ENCODE peak calls at places on chromosomes 7 and 10, in ten cellular contexts. P is A549, Q is HCT116, E is lower leg skin, L is stomach, R is sigmoid colon, W is H54, C is adrenal gland, X is heart left ventricle, T is ovary. U is an unnamed sample.

GRCh38 chr10:59891919-59892318 is 14.4 kb downstream of the CCDC6 start:
- DNase-seq in P (no peak), Q (no peak), E (no peak), L (no peak), R (no peak), W (no peak), C (no peak), X (no peak), T (no peak), U (peak; percentile 39)

GRCh38 chr7:1842321-1843221 is 172.5 kb downstream of the ELFN1 start:
- DNase-seq in P (no peak), Q (no peak), E (no peak), L (no peak), R (peak; percentile 54), W (no peak), C (peak; percentile 8), X (no peak), T (peak; percentile 5), U (no peak)

GRCh38 chr7:47291461-47292051 is 290.4 kb downstream of the TNS3 start:
- DNase-seq in P (peak; percentile 43), Q (peak; percentile 35), E (peak; percentile 62), L (no peak), R (no peak), W (peak; percentile 96), C (peak; percentile 78), X (no peak), T (no peak), U (no peak)

GRCh38 chr7:93957767-93958166 is 36.2 kb downstream of the GNG11 start:
- DNase-seq in P (no peak), Q (no peak), E (no peak), L (no peak), R (no peak), W (no peak), C (no peak), X (no peak), T (no peak), U (no peak)

GRCh38 chr7:140222797-140223196 is 46.0 kb upstream of the KDM7A start:
- DNase-seq in P (no peak), Q (no peak), E (no peak), L (no peak), R (no peak), W (no peak), C (no peak), X (no peak), T (no peak), U (no peak)

GRCh38 chr10:96850825-96851224 is 18.7 kb downstream of the LCOR start:
- DNase-seq in P (no peak), Q (no peak), E (peak; percentile 36), L (no peak), R (no peak), W (no peak), C (no peak), X (no peak), T (no peak), U (no peak)

GRCh38 chr7:31488562-31489203 is 25.2 kb upstream of the ITPRID1 start:
- DNase-seq in P (peak; percentile 69), Q (peak; percentile 41), E (no peak), L (peak; percentile 55), R (no peak), W (peak; percentile 80), C (peak; percentile 30), X (no peak), T (no peak), U (peak; percentile 80)

GRCh38 chr7:45101748-45102147 is 9.7 kb downstream of the TBRG4 start:
- DNase-seq in P (no peak), Q (no peak), E (no peak), L (no peak), R (peak; percentile 54), W (no peak), C (no peak), X (no peak), T (no peak), U (no peak)

GRCh38 chr7:130844811-130845580 is 111.0 kb upstream of the KLF14 start:
- DNase-seq in P (peak; percentile 59), Q (peak; percentile 87), E (no peak), L (no peak), R (no peak), W (peak; percentile 45), C (peak; percentile 36), X (no peak), T (no peak), U (no peak)

DNA sequence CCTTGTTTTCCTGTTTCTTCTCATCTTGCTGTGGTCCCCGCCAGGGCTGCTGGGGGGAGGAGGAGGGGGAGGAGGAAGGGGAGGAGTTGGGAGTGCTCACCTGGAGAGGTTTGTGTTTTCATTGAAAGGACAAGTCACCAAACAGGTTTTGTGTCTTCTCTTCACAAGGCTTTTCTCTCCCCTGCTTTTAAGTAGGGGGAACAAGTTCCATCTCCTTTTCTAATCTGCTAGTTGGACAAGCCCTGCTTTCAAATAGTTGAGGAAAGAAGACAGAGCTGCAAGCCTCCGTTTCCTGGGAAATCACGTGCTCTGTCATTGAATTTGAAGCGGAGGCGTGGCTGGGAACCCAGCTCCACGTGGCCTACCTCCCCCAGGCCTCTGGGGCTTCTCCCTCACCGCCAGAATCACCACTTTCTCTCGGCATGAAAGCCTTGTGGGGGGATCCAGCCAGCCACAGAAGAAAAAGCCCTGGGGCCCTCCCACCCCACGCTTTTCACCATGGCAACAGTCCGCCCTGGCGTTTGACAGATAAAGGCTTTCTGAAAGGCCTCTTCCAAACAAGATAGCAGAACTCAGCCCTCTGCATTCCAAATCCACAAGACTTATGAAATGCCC is 51.5 kb downstream of the PROSER2 start:
- DNase-seq in P (no peak), Q (peak; percentile 53), E (peak; percentile 43), L (peak; percentile 47), R (peak; percentile 52), W (no peak), C (peak; percentile 34), X (peak; percentile 27), T (peak; percentile 67), U (peak; percentile 76)
- TF ChIP-seq POLR2A in P (no peak), Q (no peak), E (no peak), L (no peak), R (no peak), W (no peak), C (no peak), X (no peak), T (no peak), U (no peak)

GRCh38 chr10:121577568-121577967 is 20.7 kb downstream of the FGFR2 start:
- DNase-seq in P (no peak), Q (no peak), E (no peak), L (no peak), R (no peak), W (no peak), C (no peak), X (no peak), T (no peak), U (no peak)

GRCh38 chr10:121574519-121575170 is 23.6 kb downstream of the FGFR2 start:
- DNase-seq in P (no peak), Q (no peak), E (no peak), L (no peak), R (no peak), W (no peak), C (no peak), X (no peak), T (no peak), U (no peak)

GRCh38 chr10:121578298-121578697 is 19.9 kb downstream of the FGFR2 start:
- DNase-seq in P (no peak), Q (no peak), E (no peak), L (no peak), R (no peak), W (no peak), C (no peak), X (no peak), T (no peak), U (no peak)

GRCh38 chr10:121573541-121573941 is 24.7 kb downstream of the FGFR2 start:
- DNase-seq in P (no peak), Q (no peak), E (no peak), L (no peak), R (no peak), W (no peak), C (no peak), X (no peak), T (no peak), U (no peak)

DNA sequence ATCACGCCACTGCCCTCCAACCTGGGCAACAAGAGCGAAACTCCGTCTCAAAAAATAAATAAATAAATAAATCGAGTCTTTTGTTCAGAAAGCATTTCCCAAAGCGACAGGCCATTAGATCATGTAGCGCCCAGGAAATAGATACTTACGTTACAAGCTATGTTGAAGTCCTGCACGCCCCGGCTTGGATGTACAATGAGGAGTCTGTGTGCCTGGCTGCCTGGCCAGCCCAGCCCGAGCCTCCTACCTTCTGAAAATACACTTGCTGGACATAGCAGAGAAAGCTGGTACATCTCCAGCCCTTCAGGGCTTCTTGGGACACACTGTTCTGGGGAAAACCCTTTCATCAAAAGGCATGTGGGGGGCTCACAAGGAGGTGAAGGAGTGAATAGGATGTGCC is 22.1 kb downstream of the FGFR2 start:
- DNase-seq in P (no peak), Q (no peak), E (no peak), L (no peak), R (no peak), W (no peak), C (no peak), X (no peak), T (no peak), U (peak; percentile 64)
- TF ChIP-seq POLR2A in P (no peak), Q (no peak), E (no peak), L (no peak), R (no peak), W (no peak), C (no peak), X (no peak), T (no peak), U (no peak)

GRCh38 chr10:129809841-129810240 is 154.2 kb downstream of the EBF3 start:
- DNase-seq in P (no peak), Q (no peak), E (no peak), L (no peak), R (no peak), W (no peak), C (no peak), X (no peak), T (no peak), U (no peak)
- TF ChIP-seq POLR2A in P (no peak), Q (no peak), E (no peak), L (no peak), R (no peak), W (no peak), C (no peak), X (no peak), T (no peak), U (no peak)

GRCh38 chr7:7742223-7742622 is 23.8 kb upstream of the RPA3 start:
- DNase-seq in P (no peak), Q (no peak), E (no peak), L (no peak), R (no peak), W (no peak), C (no peak), X (no peak), T (no peak), U (no peak)
- TF ChIP-seq POLR2A in P (no peak), Q (no peak), E (no peak), L (no peak), R (no peak), W (no peak), C (no peak), X (no peak), T (no peak), U (no peak)

U was measured in testis.